ENCODE peak calls at places on chromosomes 11 and 22, in ten cellular contexts. Y, O, R, S, A, Q, J, M, T and I are unnamed samples.
A peak's percentile ranks its signal among the peaks of the same experiment; 100 is the strongest.

GRCh38 chr22:24147666-24148065 is 33.6 kb upstream of the SUSD2 start:
- DNase-seq in A (no peak), Q (no peak), M (no peak), S (no peak), O (no peak), Y (no peak), T (peak; percentile 11), J (no peak), R (no peak), I (no peak)

GRCh38 chr11:65692367-65692766 is 19.7 kb upstream of the KAT5 start:
- DNase-seq in O (no peak), Q (no peak), R (no peak), Y (no peak), J (peak; percentile 25), M (peak; percentile 38), S (no peak), T (no peak), A (no peak), I (no peak)

GRCh38 chr11:76783901-76784813 is 1.0 kb downstream of the TSKU start:
- DNase-seq in O (no peak), M (no peak), Q (peak; percentile 75), Y (no peak), S (no peak), T (peak; percentile 86), R (no peak), J (peak; percentile 96), A (peak; percentile 90), I (no peak)

GRCh38 chr11:95593101-95593500 is 196.5 kb downstream of the FAM76B start:
- DNase-seq in S (no peak), A (no peak), Y (no peak), O (no peak), M (no peak), Q (no peak), J (no peak), R (no peak), T (peak; percentile 67), I (no peak)

GRCh38 chr22:32926600-32926999 is 125.1 kb downstream of the TIMP3 start:
- DNase-seq in T (peak; percentile 23), A (no peak), M (no peak), Y (no peak), Q (peak; percentile 18), J (no peak), R (no peak), O (no peak), S (no peak), I (no peak)

GRCh38 chr22:41857160-41857859 is 24.4 kb downstream of the SREBF2 start:
- DNase-seq in M (no peak), Y (no peak), T (peak; percentile 61), R (no peak), S (no peak), O (no peak), Q (peak; percentile 82), J (peak; percentile 70), A (peak; percentile 69), I (no peak)

GRCh38 chr11:32121012-32121411 is 30.1 kb downstream of the RCN1 start:
- DNase-seq in A (no peak), S (no peak), Q (peak; percentile 94), J (no peak), O (no peak), M (no peak), Y (no peak), T (no peak), R (no peak), I (no peak)

GRCh38 chr11:15157181-15157580 is 42.5 kb downstream of the INSC start:
- DNase-seq in R (no peak), S (no peak), Q (peak; percentile 83), T (no peak), A (no peak), Y (no peak), M (no peak), J (no peak), O (peak; percentile 78), I (peak; percentile 71)

GRCh38 chr22:37284807-37285355 is 2.6 kb downstream of the CYTH4 start:
- DNase-seq in M (peak; percentile 61), T (no peak), A (no peak), S (no peak), O (no peak), Q (no peak), R (no peak), Y (no peak), J (no peak), I (no peak)

GRCh38 chr11:34259087-34259486 is 98.7 kb downstream of the ABTB2 start:
- DNase-seq in O (no peak), A (no peak), M (no peak), R (no peak), T (no peak), S (no peak), Q (no peak), Y (no peak), J (no peak), I (no peak)

GRCh38 chr22:36541831-36542391 is 12.9 kb upstream of the EIF3D start:
- DNase-seq in O (peak; percentile 60), S (no peak), Q (peak; percentile 82), M (peak; percentile 50), J (no peak), A (no peak), R (no peak), Y (no peak), T (no peak), I (peak; percentile 72)

GRCh38 chr11:78499971-78500370 is 74.7 kb downstream of the NARS2 start:
- DNase-seq in M (no peak), A (no peak), Y (no peak), O (no peak), R (no peak), J (no peak), S (no peak), T (no peak), Q (no peak), I (no peak)

GRCh38 chr22:50585238-50585637 is 2.6 kb upstream of the CHKB start:
- DNase-seq in T (no peak), A (no peak), O (no peak), J (no peak), R (no peak), S (no peak), Y (no peak), Q (no peak), M (no peak), I (no peak)

GRCh38 chr11:123429851-123430735 is at the start of gene GRAMD1B:
- DNase-seq in Q (peak; percentile 88), O (peak; percentile 44), Y (no peak), R (peak; percentile 62), J (peak; percentile 82), T (peak; percentile 91), A (peak; percentile 82), S (peak; percentile 88), M (peak; percentile 52), I (peak; percentile 71)

GRCh38 chr11:45098929-45099328 is 47.5 kb upstream of the PRDM11 start:
- DNase-seq in Y (no peak), R (peak; percentile 36), O (no peak), M (peak; percentile 6), J (no peak), S (no peak), T (no peak), Q (no peak), A (no peak), I (no peak)

GRCh38 chr22:25966448-25966913 is 202.8 kb upstream of the SEZ6L start:
- DNase-seq in Q (no peak), S (no peak), J (peak; percentile 32), O (no peak), T (peak; percentile 92), M (no peak), Y (no peak), R (peak; percentile 42), A (no peak), I (no peak)

GRCh38 chr11:57800444-57801184 is 39.0 kb downstream of the CTNND1 start:
- DNase-seq in S (peak; percentile 67), Q (peak; percentile 82), A (no peak), J (peak; percentile 83), R (peak; percentile 89), Y (no peak), M (peak; percentile 57), O (no peak), T (peak; percentile 96), I (no peak)

GRCh38 chr11:94132152-94132558 is 3.5 kb downstream of the PANX1 start:
- DNase-seq in T (peak; percentile 73), Y (peak; percentile 54), J (peak; percentile 38), R (no peak), Q (peak; percentile 54), M (no peak), A (no peak), S (no peak), O (no peak), I (no peak)

GRCh38 chr11:33685061-33685460 is 15.6 kb downstream of the C11orf91 start:
- DNase-seq in T (peak; percentile 12), Y (no peak), A (no peak), O (no peak), M (no peak), R (no peak), Q (no peak), S (no peak), J (no peak), I (no peak)

GRCh38 chr22:47586946-47587345 is 824.5 kb downstream of the TBC1D22A start:
- DNase-seq in S (no peak), T (no peak), M (no peak), Q (no peak), R (no peak), O (no peak), Y (no peak), J (no peak), A (no peak), I (no peak)

GRCh38 chr11:106021181-106021966 is 666 bp downstream of the MSANTD4 start:
- DNase-seq in Q (peak; percentile 25), A (peak; percentile 11), S (no peak), Y (no peak), T (peak; percentile 75), O (peak; percentile 85), J (no peak), R (no peak), M (no peak), I (no peak)

GRCh38 chr11:112318193-112318592 is 57.5 kb upstream of the PLET1 start:
- DNase-seq in T (no peak), A (no peak), O (peak; percentile 78), R (no peak), M (no peak), Y (no peak), S (no peak), J (no peak), Q (peak; percentile 90), I (peak; percentile 84)

GRCh38 chr11:95142431-95142830 is 52.8 kb downstream of the ENDOD1 start:
- DNase-seq in A (no peak), J (no peak), Q (no peak), R (no peak), Y (no peak), M (no peak), O (no peak), S (no peak), T (no peak), I (no peak)

GRCh38 chr22:28826921-28827320 is 26.6 kb upstream of the XBP1 start:
- DNase-seq in Y (no peak), A (no peak), Q (no peak), J (no peak), R (no peak), O (no peak), S (no peak), T (no peak), M (no peak), I (no peak)

GRCh38 chr22:19977296-19978243 is 36.0 kb upstream of the TXNRD2 start:
- DNase-seq in O (no peak), Q (no peak), J (no peak), M (no peak), Y (no peak), T (no peak), A (no peak), S (no peak), R (no peak), I (no peak)

GRCh38 chr11:111403021-111403725 is 24.1 kb upstream of the POU2AF1 start:
- DNase-seq in Y (no peak), J (no peak), A (no peak), O (no peak), S (peak; percentile 42), R (peak; percentile 94), T (peak; percentile 93), Q (no peak), M (no peak), I (no peak)

GRCh38 chr11:46106530-46107407 is 14.5 kb downstream of the PHF21A start:
- DNase-seq in T (no peak), J (no peak), Y (no peak), M (no peak), Q (no peak), R (no peak), S (no peak), A (no peak), O (no peak), I (no peak)